ENCODE peak calls at places on chromosomes 16 and 17, in nine cellular contexts. G is endodermal cell; S is dorsolateral prefrontal cortex; B is heart right ventricle; A is tibial nerve; T is brain microvascular endothelial cell; W is astrocyte of the spinal cord; R is fibroblast of pulmonary artery; X is CD8-positive, alpha-beta T cell. J is an unnamed sample.

GRCh38 chr16:3591991-3592390 is 14.8 kb upstream of the NLRC3 start:
- DNase-seq in X (no peak), B (no peak), W (no peak), A (no peak), G (no peak), T (no peak), R (no peak), S (no peak), J (no peak)

GRCh38 chr16:75198135-75198600 is 8.8 kb downstream of the CTRB2 start:
- DNase-seq in G (peak), R (peak), B (no peak), A (no peak), W (no peak), X (no peak), S (peak), T (peak), J (peak)

GRCh38 chr17:65049085-65049756 is 7.3 kb downstream of the GNA13 start:
- DNase-seq in R (no peak), B (no peak), X (no peak), W (no peak), A (no peak), T (no peak), G (peak), S (no peak), J (no peak)

GRCh38 chr17:30550512-30551273 is 73.5 kb downstream of the GOSR1 start:
- DNase-seq in W (peak), B (no peak), X (no peak), T (peak), R (peak), S (no peak), A (no peak), G (peak), J (peak)

GRCh38 chr16:7352114-7352513 is 19.5 kb downstream of the RBFOX1 start:
- DNase-seq in W (no peak), G (no peak), R (no peak), T (no peak), S (no peak), A (no peak), X (no peak), B (no peak), J (no peak)

GRCh38 chr17:37698132-37698615 is 46.7 kb downstream of the HNF1B start:
- DNase-seq in G (no peak), S (no peak), A (no peak), W (peak), R (no peak), T (peak), X (no peak), B (no peak), J (peak)

GRCh38 chr16:35752773-35753558 is 2293.6 kb downstream of the TP53TG3F start:
- DNase-seq in B (no peak), W (no peak), R (no peak), T (no peak), G (no peak), X (no peak), S (no peak), A (no peak), J (no peak)

GRCh38 chr17:34442387-34443111 is 79.5 kb upstream of the CCL1 start:
- DNase-seq in W (no peak), B (no peak), X (no peak), R (no peak), A (no peak), S (no peak), G (no peak), T (no peak), J (no peak)

GRCh38 chr17:69424287-69425041 is 10.0 kb downstream of the MAP2K6 start:
- DNase-seq in T (no peak), S (no peak), A (no peak), W (no peak), G (no peak), R (no peak), B (no peak), X (no peak), J (no peak)

GRCh38 chr17:72063262-72063661 is 57.6 kb upstream of the SOX9 start:
- DNase-seq in G (no peak), T (no peak), X (no peak), S (no peak), R (no peak), A (no peak), B (no peak), W (no peak), J (no peak)

GRCh38 chr17:48746916-48747444 is 18.4 kb upstream of the HOXB13 start:
- DNase-seq in B (no peak), W (no peak), R (no peak), G (peak), A (no peak), X (no peak), S (no peak), T (no peak), J (no peak)

GRCh38 chr16:69848635-69849545 is 86.8 kb downstream of the WWP2 start:
- DNase-seq in G (no peak), X (no peak), T (peak), A (peak), R (peak), B (peak), W (peak), S (peak), J (peak)

GRCh38 chr16:18932243-18932997 is 6.2 kb upstream of the SMG1 start:
- DNase-seq in T (peak), G (peak), W (peak), S (peak), B (no peak), X (no peak), R (peak), A (no peak), J (peak)

GRCh38 chr17:16480995-16481394 is 11.0 kb downstream of the LRRC75A start:
- DNase-seq in T (no peak), S (no peak), G (peak), B (no peak), W (no peak), X (no peak), R (no peak), A (no peak), J (no peak)

GRCh38 chr17:80942360-80943345 is 49.0 kb upstream of the CHMP6 start:
- DNase-seq in G (no peak), R (peak), X (no peak), A (peak), T (peak), W (peak), S (peak), B (peak), J (peak)

GRCh38 chr16:24135624-24136296 is 120.4 kb upstream of the CACNG3 start:
- DNase-seq in X (no peak), T (no peak), G (peak), S (no peak), B (no peak), W (no peak), R (no peak), A (no peak), J (no peak)

GRCh38 chr17:40092581-40092980 is 7.8 kb downstream of the NR1D1 start:
- DNase-seq in S (no peak), B (no peak), R (no peak), A (peak), X (no peak), W (no peak), G (no peak), T (no peak), J (no peak)

GRCh38 chr16:1333149-1333812 is at the start of gene BAIAP3:
- DNase-seq in X (peak), R (peak), W (no peak), B (peak), G (peak), T (no peak), S (no peak), A (no peak), J (peak)

GRCh38 chr17:63701477-63702222 is 1.7 kb upstream of the LIMD2 start:
- DNase-seq in A (no peak), T (no peak), W (no peak), B (peak), G (peak), S (no peak), X (peak), R (no peak), J (no peak)

GRCh38 chr16:10738231-10739077 is 5.2 kb upstream of the NUBP1 start:
- DNase-seq in B (peak), T (peak), R (peak), W (peak), G (no peak), X (no peak), S (peak), A (peak), J (peak)

DNA sequence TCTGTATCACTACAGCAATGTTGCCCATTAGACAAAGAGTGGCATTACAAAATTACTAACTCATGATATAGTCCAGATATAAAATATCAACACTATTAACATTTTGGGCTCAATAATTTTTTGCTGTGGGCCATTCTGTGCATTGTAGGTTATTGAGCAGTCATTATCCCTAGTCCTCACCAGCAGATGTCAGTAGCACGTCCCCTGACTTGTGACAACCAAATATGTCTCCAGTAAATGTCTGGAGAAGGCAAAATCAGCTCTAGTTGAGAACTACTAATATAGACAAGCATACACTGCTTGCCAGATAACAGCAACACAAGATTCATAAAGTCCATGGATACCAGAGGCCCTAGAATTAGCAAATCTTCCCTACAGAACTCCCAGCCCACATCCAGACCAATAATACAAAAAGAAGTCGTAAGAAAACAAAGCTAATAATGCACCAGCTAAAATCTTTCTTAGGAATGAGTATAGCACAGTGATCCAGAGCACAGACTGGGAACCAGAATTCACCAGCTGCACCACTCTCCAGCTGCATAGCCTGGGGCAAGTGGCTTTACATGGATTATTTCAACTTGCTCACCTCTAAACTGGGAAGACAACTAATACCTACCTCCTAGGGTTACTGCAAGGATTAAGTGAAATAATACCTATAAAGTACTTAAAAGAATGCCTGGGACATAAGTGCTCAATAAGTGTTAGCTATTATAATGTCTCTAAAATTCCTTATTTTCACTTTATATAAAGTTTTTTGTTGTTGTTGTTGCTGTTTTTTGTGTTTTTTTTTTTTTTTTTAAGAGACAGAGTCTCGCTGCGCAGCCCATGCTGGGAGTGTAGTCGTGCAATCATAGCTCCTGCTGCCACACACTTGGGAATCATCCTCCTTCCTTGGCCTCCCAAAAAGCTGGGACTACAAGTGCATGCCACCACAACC is 23.7 kb downstream of the HELZ start:
- DNase-seq in W (no peak), A (peak), X (no peak), R (peak), B (no peak), G (peak), T (peak), S (no peak), J (peak)
- TF ChIP-seq CTCF in W (peak), A (peak), X (peak), R (peak), B (peak), G (peak), T (peak), S (peak), J (peak)

DNA sequence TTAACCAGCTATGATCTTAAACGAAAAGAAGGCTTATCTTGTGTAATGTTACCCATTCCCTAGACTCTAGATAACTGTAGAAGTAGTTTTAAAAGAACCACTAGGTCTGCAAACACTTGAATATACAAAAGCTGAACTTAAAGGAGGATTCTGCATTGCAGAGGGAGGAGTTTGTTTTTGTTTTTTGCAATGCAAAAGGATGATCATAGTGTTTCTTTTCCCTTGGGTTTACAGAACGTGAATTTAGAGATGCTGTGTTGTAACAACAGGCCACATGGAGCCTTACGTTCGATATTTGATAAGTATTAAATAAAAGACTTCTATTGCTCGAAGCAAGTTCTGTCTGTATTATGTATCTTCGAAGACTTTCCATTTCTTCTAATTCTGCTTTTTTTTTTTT is 77.6 kb downstream of the CHD9 start:
- DNase-seq in T (no peak), A (no peak), S (no peak), R (peak), G (no peak), B (no peak), W (no peak), X (no peak), J (peak)
- H3K4me3 ChIP-seq in T (peak), A (no peak), S (peak), R (peak), G (peak), B (peak), W (peak), X (no peak), J (peak)

DNA sequence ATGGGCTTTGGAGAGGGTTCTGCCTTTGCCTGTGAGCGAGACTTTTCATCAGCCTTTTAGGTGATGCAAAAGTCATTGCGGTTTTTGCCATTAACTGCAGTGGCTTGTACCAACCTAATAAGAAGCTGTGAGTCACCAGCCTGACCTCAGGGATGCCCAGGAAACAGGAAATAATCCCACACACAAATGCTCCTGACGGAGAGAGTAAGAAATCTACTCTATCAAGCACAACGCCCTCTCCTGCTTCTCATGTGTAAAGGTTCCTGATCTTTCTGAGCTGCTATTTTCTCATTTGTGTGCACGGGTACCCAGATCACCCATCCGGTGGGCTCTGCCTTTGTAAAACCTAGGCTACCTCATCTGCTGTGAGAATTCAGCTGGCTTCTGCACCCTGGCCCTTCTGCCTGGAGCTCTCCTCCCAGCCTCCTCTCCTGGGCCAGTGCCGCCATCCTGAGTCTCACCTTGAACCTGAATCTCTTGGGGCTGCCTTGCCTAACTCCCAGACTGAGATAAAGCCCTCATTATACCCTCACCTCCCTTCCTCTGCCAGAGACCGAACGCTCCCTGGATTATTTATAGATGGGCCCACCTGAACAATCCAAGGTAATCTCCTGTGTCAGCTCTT is 299.7 kb downstream of the C16orf95 start:
- DNase-seq in X (no peak), A (no peak), R (peak), S (no peak), W (peak), B (no peak), T (peak), G (peak), J (peak)
- TF ChIP-seq CTCF in X (no peak), A (no peak), R (peak), S (no peak), W (peak), B (no peak), T (peak), G (peak), J (peak)

GRCh38 chr17:67992541-67993152 is 3.6 kb downstream of the C17orf58 start:
- DNase-seq in S (no peak), B (no peak), T (no peak), W (no peak), X (no peak), A (no peak), G (no peak), R (peak), J (no peak)
- H3K4me3 ChIP-seq in S (peak), B (peak), T (peak), W (peak), X (peak), A (peak), G (peak), R (peak), J (peak)

J was measured in cardiac fibroblast.